ENCODE peak calls at places on chromosomes 16 and 17, in ten cellular contexts. E is HTR-8/SVneo, D is T-helper 1 cell, S is NCI-H748 treated with DMSO at 0.1 percent for 48 hours, P is stromal cell of bone marrow, R is ACHN, L is hippocampal formation, J is NCI-H82, H is NCI-H774, Z is G401. G is an unnamed sample.

GRCh38 chr16:53805113-53805512 is 101.2 kb downstream of the FTO start:
- DNase-seq in E (no peak), R (no peak), S (no peak), L (no peak), J (peak; percentile 62), Z (no peak), D (no peak), H (no peak), P (no peak), G (no peak)

GRCh38 chr16:17377360-17378324 is 93.1 kb downstream of the XYLT1 start:
- DNase-seq in S (peak; percentile 19), R (no peak), J (no peak), P (no peak), E (no peak), D (no peak), L (peak; percentile 19), H (no peak), Z (no peak), G (no peak)

GRCh38 chr16:59848314-59848713 is 1114.2 kb upstream of the GOT2 start:
- DNase-seq in P (peak; percentile 39), E (no peak), D (no peak), H (no peak), Z (peak; percentile 19), J (no peak), R (no peak), L (peak; percentile 48), S (no peak), G (no peak)

GRCh38 chr16:68993885-68994284 is 111.6 kb upstream of the HAS3 start:
- DNase-seq in E (peak; percentile 41), S (no peak), H (no peak), P (peak; percentile 68), L (no peak), Z (no peak), J (no peak), D (no peak), R (peak; percentile 97), G (no peak)

GRCh38 chr17:77131919-77132318 is 8.8 kb upstream of the SEC14L1 start:
- DNase-seq in Z (peak; percentile 36), J (no peak), L (no peak), P (no peak), D (no peak), S (no peak), E (no peak), H (no peak), R (no peak), G (no peak)

GRCh38 chr17:79849953-79850352 is 10.7 kb upstream of the CBX4 start:
- DNase-seq in E (no peak), J (peak; percentile 29), Z (no peak), R (no peak), H (no peak), D (no peak), P (no peak), L (no peak), S (no peak), G (no peak)

GRCh38 chr17:30565073-30565935 is 88.1 kb downstream of the GOSR1 start:
- DNase-seq in Z (no peak), J (peak; percentile 38), S (no peak), P (no peak), L (no peak), H (no peak), D (no peak), E (no peak), R (no peak), G (no peak)

GRCh38 chr16:81850197-81850944 is 71.3 kb downstream of the PLCG2 start:
- DNase-seq in L (no peak), S (no peak), H (no peak), Z (no peak), R (no peak), E (no peak), D (no peak), J (no peak), P (no peak), G (no peak)

GRCh38 chr17:31313982-31314787 is at the start of gene EVI2B:
- DNase-seq in L (no peak), P (peak; percentile 54), H (no peak), D (no peak), Z (no peak), J (no peak), R (no peak), S (no peak), E (no peak), G (no peak)

GRCh38 chr16:89847930-89848297 is 19.6 kb downstream of the SPIRE2 start:
- DNase-seq in L (no peak), J (no peak), H (no peak), P (no peak), S (no peak), E (no peak), R (no peak), Z (no peak), D (no peak), G (peak; percentile 63)

GRCh38 chr17:37747222-37747621 is 2.4 kb upstream of the HNF1B start:
- DNase-seq in E (no peak), R (no peak), Z (no peak), D (no peak), H (no peak), L (no peak), J (no peak), P (no peak), S (no peak), G (no peak)

GRCh38 chr17:58432806-58433573 is 15.7 kb upstream of the RNF43 start:
- DNase-seq in L (no peak), R (no peak), D (no peak), P (no peak), J (no peak), H (no peak), S (no peak), Z (no peak), E (no peak), G (no peak)

GRCh38 chr16:46830417-46830901 is 521 bp downstream of the C16orf87 start:
- DNase-seq in D (peak; percentile 20), E (no peak), L (no peak), P (peak; percentile 2), H (no peak), R (peak; percentile 37), J (peak; percentile 69), Z (no peak), S (no peak), G (peak; percentile 32)

GRCh38 chr17:68576811-68577551 is 24.2 kb downstream of the FAM20A start:
- DNase-seq in D (no peak), R (no peak), J (no peak), E (no peak), P (peak; percentile 84), Z (no peak), S (no peak), H (no peak), L (no peak), G (no peak)

GRCh38 chr17:79007504-79008381 is 1.8 kb downstream of the CANT1 start:
- DNase-seq in S (no peak), L (no peak), D (no peak), R (no peak), P (no peak), Z (no peak), J (no peak), E (no peak), H (no peak), G (no peak)

GRCh38 chr16:35598696-35599332 is 2139.4 kb downstream of the TP53TG3F start:
- DNase-seq in D (no peak), L (no peak), H (no peak), Z (no peak), S (no peak), J (peak; percentile 24), E (no peak), R (peak; percentile 90), P (no peak), G (no peak)

GRCh38 chr17:29178750-29179231 is 1.4 kb downstream of the MYO18A start:
- DNase-seq in S (no peak), P (no peak), R (no peak), D (no peak), L (peak; percentile 36), E (no peak), H (no peak), J (no peak), Z (peak; percentile 72), G (no peak)

GRCh38 chr16:3141781-3142311 is 7.0 kb downstream of the ZNF213 start:
- DNase-seq in E (no peak), P (no peak), S (no peak), R (no peak), D (no peak), Z (no peak), L (no peak), H (no peak), J (no peak), G (no peak)